ENCODE peak calls at places on chromosomes 3 and 15, in four cellular contexts. O, U, K and Q are unnamed samples.

GRCh38 chr3:10365316-10365715 is 44.4 kb upstream of the SEC13 start:
- DNase-seq in O (no peak), U (no peak), K (no peak), Q (no peak)

GRCh38 chr3:52223449-52224408 is 1.7 kb downstream of the TLR9 start:
- DNase-seq in K (no peak), O (no peak), U (no peak), Q (no peak)

GRCh38 chr3:117128133-117128532 is 418.6 kb downstream of the TUSC7 start:
- DNase-seq in U (no peak), O (no peak), K (no peak), Q (no peak)

GRCh38 chr3:30632065-30632464 is 25.7 kb downstream of the TGFBR2 start:
- DNase-seq in K (no peak), U (no peak), O (no peak), Q (no peak)

GRCh38 chr3:136819784-136820640 is 1.1 kb downstream of the SLC35G2 start:
- DNase-seq in U (peak), K (peak), O (peak), Q (no peak)

GRCh38 chr3:197487911-197488391 is 67.8 kb downstream of the BDH1 start:
- DNase-seq in K (peak), U (peak), O (no peak), Q (peak)

GRCh38 chr15:70243686-70244540 is 146.2 kb upstream of the TLE3 start:
- DNase-seq in U (no peak), O (no peak), K (no peak), Q (no peak)

GRCh38 chr3:106184540-106185457 is 316.0 kb upstream of the CBLB start:
- DNase-seq in U (no peak), K (no peak), O (no peak), Q (no peak)

GRCh38 chr3:141345528-141345927 is 22.8 kb upstream of the ZBTB38 start:
- DNase-seq in U (no peak), O (no peak), K (no peak), Q (no peak)

GRCh38 chr3:195911946-195912270 is 3.6 kb upstream of the TNK2 start:
- DNase-seq in O (no peak), U (peak), K (no peak), Q (no peak)

GRCh38 chr3:180093535-180093934 is 56.8 kb upstream of the PEX5L start:
- DNase-seq in O (no peak), U (no peak), K (no peak), Q (no peak)

GRCh38 chr3:14144423-14145075 is 19.7 kb downstream of the TMEM43 start:
- DNase-seq in O (peak), U (peak), K (peak), Q (peak)
- H3K4me3 ChIP-seq in O (no peak), U (peak), K (no peak), Q (peak)

DNA sequence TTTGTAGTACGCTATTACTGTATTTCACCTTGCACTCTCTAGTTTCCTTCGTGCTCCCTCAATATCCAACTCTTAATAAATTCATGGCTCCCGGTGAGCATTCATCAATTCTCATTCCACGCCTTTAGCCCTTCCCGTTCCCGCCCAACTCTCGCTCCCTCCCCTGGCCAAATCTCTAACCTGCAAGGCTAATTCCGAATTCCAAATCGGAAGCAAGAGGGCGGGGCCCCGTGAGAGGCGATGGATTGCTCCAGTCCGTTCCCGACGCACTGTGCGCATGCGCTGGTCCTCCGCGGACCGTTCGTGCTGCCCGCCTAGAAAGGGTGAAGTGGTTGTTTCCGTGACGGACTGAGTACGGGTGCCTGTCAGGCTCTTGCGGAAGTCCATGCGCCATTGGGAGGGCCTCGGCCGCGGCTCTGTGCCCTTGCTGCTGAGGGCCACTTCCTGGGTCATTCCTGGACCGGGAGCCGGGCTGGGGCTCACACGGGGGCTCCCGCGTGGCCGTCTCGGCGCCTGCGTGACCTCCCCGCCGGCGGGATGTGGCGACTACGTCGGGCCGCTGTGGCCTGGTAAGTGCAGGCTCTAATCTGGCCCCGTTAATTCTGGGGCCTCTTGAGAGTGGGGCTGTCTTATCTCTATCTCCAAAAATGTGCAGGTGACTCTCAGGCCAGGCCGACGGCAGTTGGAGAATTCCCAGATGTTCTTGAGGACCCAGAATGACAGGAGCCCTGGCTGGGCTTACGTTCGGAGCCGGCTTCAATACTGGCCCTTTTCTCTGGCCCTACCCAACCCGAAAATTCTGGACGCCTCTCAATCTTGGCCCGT is at the start of gene OPA1:
- DNase-seq in K (peak), O (peak), U (peak), Q (peak)
- TF ChIP-seq CTCF in K (no peak), O (peak), U (no peak), Q (peak)

GRCh38 chr3:38139652-38140051 is 1.2 kb downstream of the MYD88 start:
- DNase-seq in K (no peak), O (no peak), U (no peak), Q (no peak)
- H3K4me3 ChIP-seq in K (no peak), O (peak), U (no peak), Q (peak)

GRCh38 chr3:37967252-37967881 is 23.2 kb upstream of the VILL start:
- DNase-seq in U (peak), K (peak), O (peak), Q (no peak)

GRCh38 chr3:37963635-37964034 is 27.0 kb upstream of the VILL start:
- DNase-seq in O (no peak), U (no peak), K (no peak), Q (peak)

GRCh38 chr3:37961622-37962455 is 28.7 kb upstream of the VILL start:
- DNase-seq in K (no peak), U (no peak), O (peak), Q (no peak)

GRCh38 chr3:37964716-37965115 is 25.9 kb upstream of the VILL start:
- DNase-seq in U (peak), O (no peak), K (no peak), Q (peak)

GRCh38 chr3:37962906-37963486 is 27.6 kb upstream of the VILL start:
- DNase-seq in O (no peak), U (no peak), K (no peak), Q (no peak)
- TF ChIP-seq CTCF in O (no peak), U (no peak), K (no peak), Q (no peak)

DNA sequence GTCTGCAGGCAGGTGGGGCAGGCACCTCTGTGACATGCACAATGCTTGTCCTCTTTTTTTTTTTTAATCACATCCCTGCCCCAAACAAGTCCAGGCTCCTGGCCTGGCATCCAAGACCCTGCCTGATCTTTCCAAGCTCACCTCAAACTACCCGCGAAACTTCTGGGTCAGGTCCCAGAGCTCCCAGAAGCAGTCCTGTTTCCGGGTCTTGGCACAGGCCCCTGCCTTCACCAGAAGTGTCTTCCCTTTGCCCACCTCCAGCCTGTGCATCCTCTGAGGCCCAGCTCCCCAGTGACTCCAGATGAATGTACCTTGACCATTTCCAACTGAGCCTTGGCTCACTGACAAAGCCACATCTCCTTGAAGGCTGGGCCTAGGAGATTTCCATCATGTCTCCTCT is 23.0 kb downstream of the PLA2G4E start:
- DNase-seq in K (no peak), U (no peak), O (no peak), Q (no peak)
- H3K4me3 ChIP-seq in K (no peak), U (no peak), O (no peak), Q (no peak)